ENCODE peak calls at places on chromosomes 4 and X, in eight cellular contexts. Q, J, N, P, K, Y, O and G are unnamed samples.

GRCh38 chrX:153538424-153538823 is 21.0 kb downstream of the ATP2B3 start:
- DNase-seq in Y (no peak), N (no peak), P (no peak), K (peak), Q (no peak), J (no peak), O (no peak), G (no peak)

GRCh38 chr4:185874516-185875230 is 62.7 kb upstream of the SORBS2 start:
- DNase-seq in K (peak), J (peak), P (no peak), O (no peak), Y (no peak), N (no peak), Q (no peak), G (no peak)

GRCh38 chr4:5979981-5980380 is 38.2 kb downstream of the C4orf50 start:
- DNase-seq in K (peak), Y (no peak), J (no peak), O (no peak), P (peak), N (no peak), Q (peak), G (peak)

GRCh38 chr4:7103031-7103598 is 35.3 kb upstream of the GRPEL1 start:
- DNase-seq in Q (peak), Y (peak), P (peak), N (peak), O (peak), K (peak), J (peak), G (peak)

GRCh38 chrX:48936429-48937064 is 17.7 kb upstream of the PIM2 start:
- DNase-seq in P (no peak), Q (no peak), J (no peak), Y (no peak), K (no peak), O (no peak), N (no peak), G (no peak)

GRCh38 chr4:94390804-94391410 is 48.3 kb upstream of the HPGDS start:
- DNase-seq in J (peak), Y (peak), N (no peak), O (peak), Q (no peak), P (peak), K (peak), G (no peak)

GRCh38 chr4:110963621-110964020 is 340.7 kb upstream of the PITX2 start:
- DNase-seq in N (no peak), J (no peak), Y (no peak), O (no peak), Q (no peak), K (no peak), P (no peak), G (no peak)

GRCh38 chr4:148163011-148163410 is 279.2 kb downstream of the NR3C2 start:
- DNase-seq in Y (no peak), K (no peak), J (no peak), N (no peak), P (no peak), Q (no peak), O (no peak), G (peak)

GRCh38 chr4:35525192-35525978 is 718.9 kb downstream of the ARAP2 start:
- DNase-seq in Q (no peak), P (peak), J (no peak), N (no peak), Y (peak), K (no peak), O (no peak), G (peak)

GRCh38 chr4:10492486-10492885 is 35.3 kb upstream of the ZNF518B start:
- DNase-seq in Y (no peak), P (no peak), N (no peak), Q (no peak), K (no peak), J (no peak), O (no peak), G (no peak)

GRCh38 chr4:2812985-2813384 is 20.1 kb downstream of the SH3BP2 start:
- DNase-seq in J (no peak), Y (no peak), O (no peak), N (no peak), P (no peak), K (no peak), Q (no peak), G (no peak)

GRCh38 chr4:157806176-157806575 is 366.6 kb downstream of the GASK1B start:
- DNase-seq in N (no peak), O (no peak), Q (no peak), P (no peak), Y (no peak), K (no peak), J (no peak), G (no peak)